ENCODE peak calls at places on chromosomes 12 and 14, in four cellular contexts. One of them, this sample, is unnamed.

GRCh38 chr12:45336762-45337596 is 121.1 kb downstream of the ANO6 start:
- DNase-seq in aorta: no peak
- DNase-seq in CD8-positive, alpha-beta memory T cell: no peak
- DNase-seq in tibial artery: no peak
- DNase-seq in this sample: peak; percentile 79

GRCh38 chr12:51341259-51342007 is 5.0 kb downstream of the CELA1 start:
- DNase-seq in CD8-positive, alpha-beta memory T cell: peak; percentile 67
- DNase-seq in tibial artery: peak; percentile 70
- DNase-seq in aorta: peak; percentile 78
- DNase-seq in this sample: peak; percentile 48

GRCh38 chr14:49505026-49505766 is 81.0 kb downstream of the RPS29 start:
- DNase-seq in CD8-positive, alpha-beta memory T cell: no peak
- DNase-seq in tibial artery: no peak
- DNase-seq in aorta: no peak
- DNase-seq in this sample: peak; percentile 85

GRCh38 chr12:31783996-31784645 is 55.3 kb upstream of the AMN1 start:
- DNase-seq in tibial artery: no peak
- DNase-seq in CD8-positive, alpha-beta memory T cell: no peak
- DNase-seq in aorta: no peak
- DNase-seq in this sample: no peak

GRCh38 chr12:63893170-63893569 is 48.7 kb downstream of the SRGAP1 start:
- DNase-seq in CD8-positive, alpha-beta memory T cell: no peak
- DNase-seq in aorta: no peak
- DNase-seq in tibial artery: no peak
- DNase-seq in this sample: no peak

GRCh38 chr14:73741876-73742519 is 27.8 kb upstream of the PNMA1 start:
- DNase-seq in tibial artery: no peak
- DNase-seq in CD8-positive, alpha-beta memory T cell: peak; percentile 33
- DNase-seq in aorta: no peak
- DNase-seq in this sample: no peak

GRCh38 chr14:72518809-72519377 is 375.0 kb downstream of the DPF3 start:
- DNase-seq in aorta: no peak
- DNase-seq in tibial artery: no peak
- DNase-seq in CD8-positive, alpha-beta memory T cell: peak; percentile 55
- DNase-seq in this sample: no peak

GRCh38 chr12:58363971-58364370 is 422.6 kb downstream of the ATP23 start:
- DNase-seq in aorta: no peak
- DNase-seq in CD8-positive, alpha-beta memory T cell: no peak
- DNase-seq in tibial artery: no peak
- DNase-seq in this sample: no peak

GRCh38 chr12:116201908-116202307 is 75.6 kb downstream of the MED13L start:
- DNase-seq in tibial artery: no peak
- DNase-seq in CD8-positive, alpha-beta memory T cell: no peak
- DNase-seq in aorta: no peak
- DNase-seq in this sample: no peak

GRCh38 chr14:34926552-34926951 is 51.4 kb upstream of the BAZ1A start:
- DNase-seq in CD8-positive, alpha-beta memory T cell: no peak
- DNase-seq in aorta: no peak
- DNase-seq in tibial artery: no peak
- DNase-seq in this sample: no peak

GRCh38 chr12:67590122-67590795 is 58.3 kb upstream of the DYRK2 start:
- DNase-seq in CD8-positive, alpha-beta memory T cell: peak; percentile 35
- DNase-seq in tibial artery: no peak
- DNase-seq in aorta: no peak
- DNase-seq in this sample: peak; percentile 11

GRCh38 chr12:23008613-23009012 is 383.6 kb downstream of the ETNK1 start:
- DNase-seq in aorta: peak; percentile 51
- DNase-seq in CD8-positive, alpha-beta memory T cell: no peak
- DNase-seq in tibial artery: no peak
- DNase-seq in this sample: no peak

GRCh38 chr14:104746951-104747481 is 5.9 kb upstream of the SIVA1 start:
- DNase-seq in tibial artery: peak; percentile 81
- DNase-seq in aorta: peak; percentile 84
- DNase-seq in CD8-positive, alpha-beta memory T cell: no peak
- DNase-seq in this sample: peak; percentile 76

GRCh38 chr14:68716698-68717097 is 76.2 kb downstream of the ZFP36L1 start:
- DNase-seq in CD8-positive, alpha-beta memory T cell: no peak
- DNase-seq in tibial artery: no peak
- DNase-seq in aorta: no peak
- DNase-seq in this sample: no peak

GRCh38 chr12:66351301-66351700 is 49.0 kb downstream of the HELB start:
- DNase-seq in aorta: no peak
- DNase-seq in tibial artery: no peak
- DNase-seq in CD8-positive, alpha-beta memory T cell: no peak
- DNase-seq in this sample: no peak

GRCh38 chr12:3252416-3252815 is 175.2 kb downstream of the TSPAN9 start:
- DNase-seq in aorta: peak; percentile 92
- DNase-seq in CD8-positive, alpha-beta memory T cell: no peak
- DNase-seq in tibial artery: peak; percentile 94
- DNase-seq in this sample: no peak

GRCh38 chr12:26434299-26434915 is 239.0 kb downstream of the SSPN start:
- DNase-seq in aorta: no peak
- DNase-seq in tibial artery: no peak
- DNase-seq in CD8-positive, alpha-beta memory T cell: no peak
- DNase-seq in this sample: peak; percentile 60

GRCh38 chr12:57476162-57476992 is 3.3 kb downstream of the ARHGAP9 start:
- DNase-seq in aorta: peak; percentile 66
- DNase-seq in CD8-positive, alpha-beta memory T cell: peak; percentile 72
- DNase-seq in tibial artery: no peak
- DNase-seq in this sample: no peak

GRCh38 chr12:3661028-3661427 is 91.9 kb downstream of the CRACR2A start:
- DNase-seq in aorta: no peak
- DNase-seq in CD8-positive, alpha-beta memory T cell: no peak
- DNase-seq in tibial artery: no peak
- DNase-seq in this sample: peak; percentile 73

GRCh38 chr14:28436821-28437220 is 329.8 kb upstream of the FOXG1 start:
- DNase-seq in CD8-positive, alpha-beta memory T cell: no peak
- DNase-seq in tibial artery: no peak
- DNase-seq in aorta: no peak
- DNase-seq in this sample: no peak

GRCh38 chr12:110794623-110795280 is 52.0 kb upstream of the CCDC63 start:
- DNase-seq in CD8-positive, alpha-beta memory T cell: no peak
- DNase-seq in tibial artery: no peak
- DNase-seq in aorta: no peak
- DNase-seq in this sample: peak; percentile 16

GRCh38 chr14:36582011-36582873 is at the start of gene NKX2-8:
- DNase-seq in aorta: no peak
- DNase-seq in tibial artery: no peak
- DNase-seq in CD8-positive, alpha-beta memory T cell: no peak
- DNase-seq in this sample: peak; percentile 19

GRCh38 chr12:119115296-119115905 is 63.3 kb upstream of the HSPB8 start:
- DNase-seq in CD8-positive, alpha-beta memory T cell: no peak
- DNase-seq in tibial artery: no peak
- DNase-seq in aorta: no peak
- DNase-seq in this sample: no peak

GRCh38 chr12:45991289-45992249 is 1.2 kb upstream of the SCAF11 start:
- DNase-seq in tibial artery: peak; percentile 74
- DNase-seq in CD8-positive, alpha-beta memory T cell: peak; percentile 78
- DNase-seq in aorta: peak; percentile 86
- DNase-seq in this sample: peak; percentile 61

GRCh38 chr12:131092911-131093901 is 139.5 kb downstream of the ADGRD1 start:
- DNase-seq in CD8-positive, alpha-beta memory T cell: no peak
- DNase-seq in aorta: peak; percentile 26
- DNase-seq in tibial artery: peak; percentile 18
- DNase-seq in this sample: peak; percentile 1

GRCh38 chr12:32102234-32102633 is 4.4 kb upstream of the BICD1 start:
- DNase-seq in aorta: no peak
- DNase-seq in CD8-positive, alpha-beta memory T cell: no peak
- DNase-seq in tibial artery: no peak
- DNase-seq in this sample: no peak

DNA sequence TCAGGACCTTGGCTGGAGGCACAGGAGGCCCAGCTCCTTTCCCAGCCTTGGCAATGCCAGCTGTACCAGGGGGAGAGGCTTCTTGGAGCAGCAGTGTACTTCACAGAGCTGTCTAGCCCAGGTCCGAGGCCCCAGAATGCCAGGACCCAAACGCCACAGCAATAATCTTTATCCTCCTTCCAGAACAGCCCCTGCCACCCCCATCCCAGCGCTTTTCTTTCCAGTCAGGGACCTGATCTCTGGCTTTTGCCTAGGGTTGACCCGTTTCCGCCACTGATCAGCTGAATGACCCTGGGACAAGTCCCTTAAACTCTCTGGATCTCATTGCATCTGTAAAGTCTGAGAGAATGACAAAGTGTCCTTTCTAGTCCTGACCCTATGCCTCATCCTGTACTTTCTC is 5.1 kb downstream of the LAG3 start:
- DNase-seq in aorta: no peak
- DNase-seq in CD8-positive, alpha-beta memory T cell: no peak
- DNase-seq in tibial artery: no peak
- DNase-seq in this sample: no peak
- H3K4me3 ChIP-seq in aorta: no peak overlapping the region
- H3K4me3 ChIP-seq in CD8-positive, alpha-beta memory T cell: no peak overlapping the region
- H3K4me3 ChIP-seq in tibial artery: no peak overlapping the region
- H3K4me3 ChIP-seq in this sample: no peak overlapping the region

DNA sequence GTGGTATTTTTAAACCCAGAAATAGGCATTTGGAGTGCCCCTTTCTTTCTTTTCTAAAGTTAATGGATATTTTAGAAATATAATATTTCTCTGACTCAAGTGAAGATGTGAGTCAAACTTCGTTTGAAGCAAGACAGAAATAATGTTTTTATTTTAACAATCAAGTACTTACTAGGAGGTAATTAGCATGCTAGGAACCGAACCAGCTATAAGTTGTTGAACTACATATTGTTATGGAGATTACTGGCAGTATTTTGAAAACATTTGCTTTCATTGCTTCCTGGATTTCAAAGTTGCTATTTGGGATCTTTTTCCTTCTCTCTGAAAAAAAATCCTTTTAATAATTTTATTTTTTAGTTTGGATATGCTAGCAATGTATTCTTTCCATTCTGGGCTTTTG is 225.2 kb downstream of the NEDD1 start:
- DNase-seq in tibial artery: no peak
- DNase-seq in aorta: no peak
- DNase-seq in CD8-positive, alpha-beta memory T cell: no peak
- DNase-seq in this sample: no peak
- H3K4me1 ChIP-seq in tibial artery: no peaks in the 10 kb centered on the region
- H3K4me1 ChIP-seq in aorta: no peaks in the 10 kb centered on the region
- H3K4me1 ChIP-seq in CD8-positive, alpha-beta memory T cell: no peaks in the 10 kb centered on the region
- H3K4me1 ChIP-seq in this sample: no peaks in the 10 kb centered on the region

DNA sequence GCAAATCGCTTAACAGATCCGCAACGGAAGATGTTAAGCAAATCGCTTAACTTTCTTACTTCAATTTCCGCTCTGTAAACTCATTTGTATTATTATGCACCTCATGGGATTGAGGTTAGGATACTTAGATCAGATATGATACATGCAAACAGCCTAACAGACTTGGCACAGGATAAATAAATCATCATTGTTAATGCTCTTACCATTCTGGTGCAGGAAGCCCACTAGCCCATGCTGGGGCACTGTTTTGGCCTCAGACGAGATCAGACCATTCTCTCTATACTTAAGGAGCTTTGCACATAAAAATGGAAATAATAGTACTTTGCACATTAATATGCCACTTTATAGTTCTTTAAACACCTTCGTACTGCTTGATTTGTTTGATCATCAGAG is 445 bp downstream of the NCAPD2 start:
- DNase-seq in aorta: no peak
- DNase-seq in CD8-positive, alpha-beta memory T cell: no peak
- DNase-seq in tibial artery: no peak
- DNase-seq in this sample: no peak
- H3K4me3 ChIP-seq in aorta: peak overlapping the region; percentile 93
- H3K4me3 ChIP-seq in CD8-positive, alpha-beta memory T cell: peak overlapping the region; percentile 93
- H3K4me3 ChIP-seq in tibial artery: peak overlapping the region; percentile 75
- H3K4me3 ChIP-seq in this sample: peak overlapping the region; percentile 90

GRCh38 chr14:54651649-54652048 is 84.7 kb downstream of the SAMD4A start:
- DNase-seq in aorta: no peak
- DNase-seq in CD8-positive, alpha-beta memory T cell: no peak
- DNase-seq in tibial artery: no peak
- DNase-seq in this sample: peak; percentile 40
- H3K4me1 ChIP-seq in aorta: peaks cover 12% of the 10 kb centered on the region
- H3K4me1 ChIP-seq in CD8-positive, alpha-beta memory T cell: no peaks in the 10 kb centered on the region
- H3K4me1 ChIP-seq in tibial artery: peaks cover 83% of the 10 kb centered on the region
- H3K4me1 ChIP-seq in this sample: peaks cover 45% of the 10 kb centered on the region

GRCh38 chr14:64636208-64636979 is 67.8 kb upstream of the PLEKHG3 start:
- DNase-seq in aorta: peak; percentile 74
- DNase-seq in tibial artery: peak; percentile 48
- DNase-seq in CD8-positive, alpha-beta memory T cell: peak; percentile 52
- DNase-seq in this sample: peak; percentile 29
- H3K4me3 ChIP-seq in aorta: no peak overlapping the region
- H3K4me3 ChIP-seq in tibial artery: no peak overlapping the region
- H3K4me3 ChIP-seq in CD8-positive, alpha-beta memory T cell: no peak overlapping the region
- H3K4me3 ChIP-seq in this sample: no peak overlapping the region

GRCh38 chr12:13211859-13212664 is 15.5 kb downstream of the EMP1 start:
- DNase-seq in CD8-positive, alpha-beta memory T cell: peak; percentile 64
- DNase-seq in tibial artery: peak; percentile 43
- DNase-seq in aorta: peak; percentile 74
- DNase-seq in this sample: no peak
- H3K4me1 ChIP-seq in CD8-positive, alpha-beta memory T cell: peaks cover 4% of the 10 kb centered on the region
- H3K4me1 ChIP-seq in tibial artery: peaks cover 14% of the 10 kb centered on the region
- H3K4me1 ChIP-seq in aorta: no peaks in the 10 kb centered on the region
- H3K4me1 ChIP-seq in this sample: peaks cover 50% of the 10 kb centered on the region

DNA sequence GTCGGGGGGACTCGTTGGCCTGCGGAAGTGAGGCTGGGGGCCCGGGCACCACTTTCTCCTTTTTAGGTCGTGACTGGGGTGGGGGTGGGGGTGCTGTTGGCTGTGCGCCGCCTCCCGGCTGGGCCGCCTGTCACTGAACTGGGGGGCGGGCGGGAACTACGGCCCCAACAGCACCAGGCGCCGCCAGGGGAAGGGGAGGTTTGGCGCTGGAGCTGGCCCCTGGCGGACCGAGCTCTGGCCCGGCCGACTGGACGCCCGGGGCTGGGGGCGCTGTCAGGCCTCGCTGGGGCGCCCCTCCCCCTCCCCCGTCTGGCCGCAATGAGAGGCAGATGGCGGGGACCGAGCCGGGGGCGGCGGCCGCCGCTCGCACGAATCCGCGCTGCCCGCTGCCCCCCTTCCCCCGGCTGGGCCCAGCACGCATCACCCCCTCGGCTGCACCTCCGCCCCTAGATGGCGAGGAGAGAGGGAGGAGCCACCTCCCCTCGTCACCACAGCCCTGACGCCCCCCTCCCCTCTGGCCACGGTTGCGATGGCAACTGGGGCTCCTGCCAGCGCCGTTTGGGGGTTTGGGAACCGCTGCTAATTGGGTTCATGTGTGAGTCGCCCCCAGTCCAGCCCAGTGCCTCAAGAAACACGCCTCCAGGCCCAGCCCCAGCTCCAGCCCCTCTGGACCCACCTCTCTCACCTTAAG is 723 bp downstream of the NFATC4 start:
- DNase-seq in aorta: peak; percentile 79
- DNase-seq in tibial artery: peak; percentile 46
- DNase-seq in CD8-positive, alpha-beta memory T cell: peak; percentile 36
- DNase-seq in this sample: no peak
- H3K4me3 ChIP-seq in aorta: peak overlapping the region; percentile 47
- H3K4me3 ChIP-seq in tibial artery: peak overlapping the region; percentile 74
- H3K4me3 ChIP-seq in CD8-positive, alpha-beta memory T cell: no peak overlapping the region
- H3K4me3 ChIP-seq in this sample: no peak overlapping the region

GRCh38 chr14:100439781-100440180 is 116.6 kb downstream of the SLC25A47 start:
- DNase-seq in aorta: no peak
- DNase-seq in tibial artery: no peak
- DNase-seq in CD8-positive, alpha-beta memory T cell: no peak
- DNase-seq in this sample: peak; percentile 35
- H3K4me1 ChIP-seq in aorta: no peaks in the 10 kb centered on the region
- H3K4me1 ChIP-seq in tibial artery: peaks cover 24% of the 10 kb centered on the region
- H3K4me1 ChIP-seq in CD8-positive, alpha-beta memory T cell: no peaks in the 10 kb centered on the region
- H3K4me1 ChIP-seq in this sample: peaks cover 30% of the 10 kb centered on the region

GRCh38 chr14:52935847-52936246 is 15.0 kb downstream of the FERMT2 start:
- DNase-seq in tibial artery: no peak
- DNase-seq in CD8-positive, alpha-beta memory T cell: no peak
- DNase-seq in aorta: no peak
- DNase-seq in this sample: no peak
- H3K4me3 ChIP-seq in tibial artery: no peak overlapping the region
- H3K4me3 ChIP-seq in CD8-positive, alpha-beta memory T cell: no peak overlapping the region
- H3K4me3 ChIP-seq in aorta: no peak overlapping the region
- H3K4me3 ChIP-seq in this sample: no peak overlapping the region

This sample was measured in mammary epithelial cell.